ENCODE peak calls at places on chromosomes 5 and 9, in five cellular contexts. E, O, A, D and R are unnamed samples.

GRCh38 chr5:5270958-5271605 is 131.0 kb downstream of the ADAMTS16 start:
- DNase-seq in D (peak; percentile 92), O (peak; percentile 73), A (peak; percentile 84), E (no peak), R (peak; percentile 56)

GRCh38 chr9:77475641-77476473 is 172.3 kb downstream of the GNA14 start:
- DNase-seq in O (no peak), D (peak; percentile 79), E (no peak), A (peak; percentile 88), R (no peak)

GRCh38 chr5:55577353-55578060 is 42.7 kb upstream of the PLPP1 start:
- DNase-seq in E (no peak), D (no peak), A (peak; percentile 36), O (no peak), R (peak; percentile 59)

GRCh38 chr5:139392678-139393496 is 2.0 kb downstream of the PROB1 start:
- DNase-seq in O (peak; percentile 82), A (peak; percentile 77), E (peak; percentile 48), D (no peak), R (peak; percentile 58)

GRCh38 chr5:120207139-120207538 is 257.0 kb upstream of the PRR16 start:
- DNase-seq in A (peak; percentile 70), D (no peak), O (no peak), E (no peak), R (no peak)

GRCh38 chr5:156042726-156043125 is 284.2 kb upstream of the SGCD start:
- DNase-seq in A (no peak), E (no peak), D (no peak), O (no peak), R (no peak)

GRCh38 chr9:14633148-14633547 is 60.1 kb downstream of the ZDHHC21 start:
- DNase-seq in O (no peak), D (no peak), A (no peak), E (no peak), R (no peak)

GRCh38 chr9:133200631-133201030 is 8.4 kb downstream of the OBP2B start:
- DNase-seq in E (no peak), O (no peak), A (no peak), D (no peak), R (no peak)

GRCh38 chr5:109936091-109936490 is 246.4 kb downstream of the MAN2A1 start:
- DNase-seq in E (no peak), D (peak; percentile 62), O (no peak), A (peak; percentile 4), R (no peak)

GRCh38 chr9:77063645-77064285 is 44.3 kb downstream of the FOXB2 start:
- DNase-seq in D (no peak), E (no peak), A (peak; percentile 70), O (no peak), R (no peak)

GRCh38 chr5:150000990-150001659 is 586 bp downstream of the HMGXB3 start:
- DNase-seq in E (no peak), D (no peak), O (peak; percentile 76), A (peak; percentile 89), R (peak; percentile 32)

GRCh38 chr5:1444361-1445189 is 665 bp downstream of the SLC6A3 start:
- DNase-seq in E (no peak), A (no peak), O (no peak), D (no peak), R (no peak)

GRCh38 chr5:155259648-155260047 is 246.1 kb downstream of the KIF4B start:
- DNase-seq in D (no peak), O (no peak), E (no peak), A (no peak), R (no peak)

GRCh38 chr5:151041577-151042268 is 21.3 kb downstream of the GPX3 start:
- DNase-seq in O (peak; percentile 58), E (no peak), D (no peak), A (no peak), R (peak; percentile 11)

GRCh38 chr5:56561-57290 is 35.2 kb upstream of the PLEKHG4B start:
- DNase-seq in D (peak; percentile 60), O (no peak), E (no peak), A (peak; percentile 53), R (no peak)

GRCh38 chr5:175444060-175444904 is at the start of gene DRD1:
- DNase-seq in O (peak; percentile 59), D (peak; percentile 90), E (peak; percentile 2), A (peak; percentile 59), R (no peak)

GRCh38 chr9:112866662-112867274 is 23.9 kb downstream of the SLC46A2 start:
- DNase-seq in D (no peak), O (no peak), E (no peak), A (peak; percentile 20), R (no peak)

GRCh38 chr5:58317808-58318207 is 142.1 kb downstream of the PLK2 start:
- DNase-seq in E (no peak), O (no peak), D (no peak), A (peak; percentile 30), R (no peak)

GRCh38 chr9:94639045-94639995 is at the start of gene FBP1:
- DNase-seq in D (no peak), A (peak; percentile 48), E (no peak), O (peak; percentile 92), R (peak; percentile 41)

GRCh38 chr5:68544656-68545565 is 329.4 kb downstream of the PIK3R1 start:
- DNase-seq in O (no peak), E (no peak), D (no peak), A (peak; percentile 65), R (no peak)

GRCh38 chr5:133397986-133398645 is 214.2 kb downstream of the FSTL4 start:
- DNase-seq in A (no peak), E (no peak), D (peak; percentile 66), O (no peak), R (no peak)

GRCh38 chr9:105257767-105258166 is 13.3 kb downstream of the SLC44A1 start:
- DNase-seq in O (no peak), A (no peak), E (no peak), D (no peak), R (no peak)

GRCh38 chr5:180335614-180336233 is 17.4 kb downstream of the GFPT2 start:
- DNase-seq in E (no peak), O (peak; percentile 32), D (no peak), A (no peak), R (no peak)

GRCh38 chr9:121299467-121300282 is 31.7 kb downstream of the GSN start:
- DNase-seq in D (no peak), O (peak; percentile 73), A (peak; percentile 76), E (no peak), R (peak; percentile 93)

GRCh38 chr9:121298689-121299112 is 30.7 kb downstream of the GSN start:
- DNase-seq in E (no peak), O (no peak), D (no peak), A (peak; percentile 31), R (no peak)

GRCh38 chr9:121298016-121298538 is 30.1 kb downstream of the GSN start:
- DNase-seq in E (no peak), D (no peak), A (no peak), O (no peak), R (no peak)

GRCh38 chr9:121300283-121301119 is 32.5 kb downstream of the GSN start:
- DNase-seq in D (no peak), O (no peak), E (no peak), A (no peak), R (no peak)

GRCh38 chr9:121299125-121299466 is 31.1 kb downstream of the GSN start:
- DNase-seq in D (no peak), A (peak; percentile 22), O (peak; percentile 61), E (no peak), R (no peak)
- H3K4me3 ChIP-seq in D (peak overlapping the region; percentile 70), A (peak overlapping the region; percentile 68), O (peak overlapping the region; percentile 66), E (peak overlapping the region; percentile 43), R (peak overlapping the region; percentile 72)

GRCh38 chr5:37772255-37772654 is 67.6 kb downstream of the GDNF start:
- DNase-seq in A (no peak), E (no peak), D (no peak), O (no peak), R (no peak)

GRCh38 chr5:37771731-37772130 is 68.1 kb downstream of the GDNF start:
- DNase-seq in D (no peak), E (no peak), A (peak; percentile 96), O (no peak), R (no peak)

GRCh38 chr5:37771203-37771611 is 68.6 kb downstream of the GDNF start:
- DNase-seq in O (no peak), A (peak; percentile 57), D (peak; percentile 77), E (no peak), R (no peak)

GRCh38 chr5:37769840-37770239 is 70.0 kb downstream of the GDNF start:
- DNase-seq in O (no peak), A (no peak), D (no peak), E (no peak), R (no peak)

DNA sequence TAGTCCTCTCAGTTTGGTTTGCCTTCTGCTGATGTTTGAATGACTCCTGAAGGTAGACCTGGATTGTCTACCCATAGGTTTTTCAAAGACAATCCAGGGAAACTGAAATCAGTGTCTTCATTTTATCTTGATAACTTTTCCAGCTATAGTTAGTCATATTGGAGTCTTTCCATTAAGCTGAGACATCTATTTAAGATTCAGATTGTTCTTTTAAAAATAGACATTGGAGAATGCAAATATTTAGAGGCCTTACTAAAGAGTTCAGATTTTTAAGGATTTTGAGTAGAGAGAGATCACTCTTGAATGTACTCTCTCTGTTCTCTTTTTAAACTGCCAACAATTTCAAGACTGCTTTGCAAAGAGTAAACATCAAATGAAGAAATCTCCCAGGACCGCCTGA is 69.0 kb downstream of the GDNF start:
- DNase-seq in D (no peak), A (peak; percentile 62), O (no peak), E (no peak), R (no peak)
- H3K27ac ChIP-seq in D (peak overlapping the region; percentile 62), A (peak overlapping the region; percentile 82), O (no peak overlapping the region), E (no peak overlapping the region), R (no peak overlapping the region)

DNA sequence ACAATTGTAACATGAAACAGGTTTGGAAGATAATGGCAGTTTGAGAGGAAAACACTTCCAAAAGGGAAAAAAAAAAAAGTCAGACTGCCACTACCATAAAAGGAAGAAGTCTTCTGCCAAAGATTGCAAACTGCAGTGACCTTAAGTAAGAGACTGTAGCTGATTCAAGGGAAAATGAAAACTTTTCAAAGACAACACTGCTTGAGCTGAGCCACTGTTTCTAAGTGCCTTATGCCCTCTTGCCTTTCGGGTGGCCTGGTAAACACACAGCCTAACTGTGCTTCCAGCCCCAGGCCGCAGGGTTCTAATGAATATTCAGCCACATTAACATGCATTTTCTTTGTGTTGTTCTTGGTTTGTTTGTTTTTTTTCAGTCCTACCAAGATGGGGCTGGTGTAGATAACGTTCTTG is 354.6 kb downstream of the BNC2 start:
- DNase-seq in D (no peak), O (no peak), A (peak; percentile 79), E (no peak), R (no peak)
- H3K4me3 ChIP-seq in D (no peak overlapping the region), O (no peak overlapping the region), A (peak overlapping the region; percentile 24), E (no peak overlapping the region), R (no peak overlapping the region)

GRCh38 chr5:9282211-9282610 is 263.7 kb downstream of the SEMA5A start:
- DNase-seq in A (no peak), E (no peak), O (no peak), D (no peak), R (no peak)
- H3K27ac ChIP-seq in A (no peak overlapping the region), E (no peak overlapping the region), O (no peak overlapping the region), D (no peak overlapping the region), R (no peak overlapping the region)